ENCODE peak calls at places on chromosome 11, in seven cellular contexts. X is skeletal muscle cell, I is AG04450, L is esophagus squamous epithelium, V is tibial nerve, Y is MM.1S, A is stomach. E is an unnamed sample.

GRCh38 chr11:31957674-31958073 is 133.2 kb upstream of the RCN1 start:
- DNase-seq in X (no peak), I (no peak), L (no peak), V (no peak), Y (no peak), A (no peak), E (no peak)

GRCh38 chr11:68782711-68783110 is 31.4 kb upstream of the TESMIN start:
- DNase-seq in X (no peak), I (no peak), L (no peak), V (no peak), Y (no peak), A (no peak), E (no peak)

GRCh38 chr11:104812416-104812815 is 85.8 kb downstream of the CASP12 start:
- DNase-seq in X (no peak), I (no peak), L (no peak), V (no peak), Y (no peak), A (no peak), E (no peak)

GRCh38 chr11:117159892-117160291 is 15.8 kb downstream of the PAFAH1B2 start:
- DNase-seq in X (no peak), I (no peak), L (no peak), V (no peak), Y (no peak), A (no peak), E (no peak)

GRCh38 chr11:1221848-1222311 is 986 bp upstream of the MUC5B start:
- DNase-seq in X (no peak), I (no peak), L (no peak), V (no peak), Y (no peak), A (no peak), E (no peak)

GRCh38 chr11:119153049-119153818 is 4.4 kb downstream of the ABCG4 start:
- DNase-seq in X (no peak), I (no peak), L (no peak), V (no peak), Y (no peak), A (no peak), E (no peak)

GRCh38 chr11:72634472-72635095 is 39.6 kb downstream of the PDE2A start:
- DNase-seq in X (no peak), I (no peak), L (no peak), V (no peak), Y (no peak), A (no peak), E (no peak)

GRCh38 chr11:74018331-74019005 is 9.6 kb upstream of the UCP3 start:
- DNase-seq in X (peak; percentile 86), I (peak; percentile 59), L (no peak), V (peak; percentile 91), Y (no peak), A (peak; percentile 97), E (no peak)

GRCh38 chr11:88308576-88308975 is 29.0 kb downstream of the CTSC start:
- DNase-seq in X (no peak), I (no peak), L (no peak), V (no peak), Y (no peak), A (no peak), E (no peak)

GRCh38 chr11:67031791-67032561 is 9.0 kb downstream of the SYT12 start:
- DNase-seq in X (no peak), I (peak; percentile 18), L (no peak), V (no peak), Y (no peak), A (no peak), E (no peak)

GRCh38 chr11:86460461-86461404 is 86.0 kb downstream of the CCDC81 start:
- DNase-seq in X (no peak), I (no peak), L (no peak), V (no peak), Y (no peak), A (no peak), E (no peak)

GRCh38 chr11:125313271-125314222 is 149.0 kb downstream of the PKNOX2 start:
- DNase-seq in X (no peak), I (no peak), L (no peak), V (no peak), Y (no peak), A (no peak), E (no peak)

GRCh38 chr11:117998664-117999353 is 12.6 kb downstream of the IL10RA start:
- DNase-seq in X (no peak), I (no peak), L (no peak), V (no peak), Y (no peak), A (no peak), E (no peak)

DNA sequence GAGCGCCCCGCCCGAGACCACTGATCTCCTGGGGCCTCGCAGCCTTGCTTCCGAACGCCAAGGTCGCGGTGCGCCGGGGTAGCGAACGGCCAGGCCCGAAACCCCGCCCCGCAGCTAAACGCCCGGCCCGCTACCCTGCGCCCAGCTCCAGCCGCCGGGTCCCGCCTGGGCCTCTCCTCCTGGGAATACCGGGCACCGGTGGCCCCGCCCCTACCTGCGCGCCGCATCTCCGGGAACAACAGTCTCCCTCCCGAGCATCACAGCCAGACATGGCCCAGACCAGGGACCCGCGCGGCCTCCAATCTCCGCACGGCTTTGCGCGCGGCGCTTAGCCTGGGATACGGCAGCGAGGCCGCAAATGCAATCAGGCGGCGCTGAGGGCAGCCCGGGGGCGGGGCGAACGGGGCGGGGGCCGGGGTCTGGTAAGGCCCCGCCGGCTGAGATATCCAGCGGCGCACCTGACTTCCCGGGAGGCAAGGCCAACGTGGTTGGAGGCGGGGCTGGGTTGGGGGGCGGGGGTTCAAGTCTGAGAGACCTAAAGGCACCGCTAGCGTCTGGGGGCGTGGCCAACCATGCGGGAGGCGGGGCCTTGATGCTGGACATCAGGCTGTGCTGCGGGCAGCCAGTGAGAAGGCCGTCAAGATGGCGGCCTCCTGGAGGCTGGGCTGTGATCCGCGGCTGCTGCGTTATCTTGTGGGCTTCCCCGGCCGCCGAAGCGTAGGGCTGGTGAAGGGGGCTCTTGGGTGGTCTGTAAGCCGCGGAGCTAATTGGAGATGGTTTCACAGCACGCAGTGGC is at the start of the genes APIP and PDHX:
- DNase-seq in X (peak; percentile 96), I (peak; percentile 93), L (peak; percentile 95), V (peak; percentile 97), Y (peak; percentile 100), A (peak; percentile 100), E (peak; percentile 86)
- H3K4me3 ChIP-seq in X (peak within 1 kb of the TSS; percentile 93), I (peak within 1 kb of the TSS; percentile 96), L (peak within 1 kb of the TSS; percentile 87), V (peak within 1 kb of the TSS; percentile 96), Y (peak within 1 kb of the TSS; percentile 80), A (peak within 1 kb of the TSS; percentile 86), E (peak within 1 kb of the TSS; percentile 93)

GRCh38 chr11:122098223-122098980 is 17.6 kb downstream of the BLID start:
- DNase-seq in X (no peak), I (no peak), L (no peak), V (no peak), Y (no peak), A (no peak), E (no peak)

GRCh38 chr11:122097419-122098001 is 18.5 kb downstream of the BLID start:
- DNase-seq in X (no peak), I (no peak), L (no peak), V (peak; percentile 27), Y (no peak), A (no peak), E (no peak)

GRCh38 chr11:122093731-122094130 is 22.3 kb downstream of the BLID start:
- DNase-seq in X (peak; percentile 38), I (no peak), L (no peak), V (no peak), Y (no peak), A (no peak), E (no peak)

GRCh38 chr11:122099345-122100045 is 16.5 kb downstream of the BLID start:
- DNase-seq in X (no peak), I (no peak), L (no peak), V (no peak), Y (no peak), A (no peak), E (no peak)

DNA sequence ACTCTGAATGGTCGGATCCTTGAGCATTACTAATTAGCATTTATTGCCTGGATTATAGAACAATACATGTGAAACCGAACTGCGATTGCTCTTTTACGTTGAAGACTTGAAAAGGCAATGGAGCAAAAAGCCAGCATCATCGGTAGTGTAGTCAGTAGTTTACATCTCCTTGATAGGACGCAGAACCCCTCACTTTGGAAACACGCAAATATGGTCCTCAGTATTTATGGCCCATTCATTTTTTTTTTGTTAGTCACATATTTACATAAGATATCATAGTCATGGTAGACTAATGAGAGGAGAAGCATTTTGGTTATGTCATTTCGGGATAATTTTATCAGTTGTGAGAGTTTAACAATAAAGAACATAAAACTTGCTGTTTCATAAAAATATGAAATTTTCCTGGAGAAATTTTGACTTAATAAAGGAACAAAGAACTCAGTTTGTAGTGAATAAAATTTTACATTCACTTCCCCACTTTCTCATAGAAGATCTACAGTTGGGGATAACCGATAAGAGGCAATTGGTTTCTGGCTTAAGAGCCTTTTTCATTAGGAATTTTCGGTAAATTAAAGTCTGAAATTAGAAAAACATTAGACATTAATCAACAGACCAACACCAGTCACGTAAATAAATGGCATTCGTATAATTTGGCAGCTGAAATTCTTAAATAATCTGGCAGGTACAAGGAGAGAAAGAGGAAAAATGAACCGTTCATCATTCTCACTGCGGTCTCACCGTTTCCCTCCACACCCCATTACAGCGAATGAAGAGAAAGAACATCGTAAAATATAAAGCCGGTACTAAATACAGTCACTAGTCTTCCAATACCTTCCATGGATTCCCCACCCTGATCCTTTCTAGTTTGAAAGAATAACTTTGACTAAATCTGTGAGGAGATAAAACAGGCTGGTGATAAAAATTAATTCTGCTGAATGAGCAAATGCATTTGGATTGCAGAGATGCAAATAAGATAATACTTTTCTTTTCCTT is 19.8 kb downstream of the BLID start:
- DNase-seq in X (no peak), I (no peak), L (no peak), V (no peak), Y (no peak), A (no peak), E (no peak)
- H3K4me3 ChIP-seq in X (peak overlapping the region; percentile 57), I (peak overlapping the region; percentile 79), L (peak overlapping the region; percentile 69), V (peak overlapping the region; percentile 44), Y (no peak overlapping the region), A (peak overlapping the region; percentile 9), E (no peak overlapping the region)

DNA sequence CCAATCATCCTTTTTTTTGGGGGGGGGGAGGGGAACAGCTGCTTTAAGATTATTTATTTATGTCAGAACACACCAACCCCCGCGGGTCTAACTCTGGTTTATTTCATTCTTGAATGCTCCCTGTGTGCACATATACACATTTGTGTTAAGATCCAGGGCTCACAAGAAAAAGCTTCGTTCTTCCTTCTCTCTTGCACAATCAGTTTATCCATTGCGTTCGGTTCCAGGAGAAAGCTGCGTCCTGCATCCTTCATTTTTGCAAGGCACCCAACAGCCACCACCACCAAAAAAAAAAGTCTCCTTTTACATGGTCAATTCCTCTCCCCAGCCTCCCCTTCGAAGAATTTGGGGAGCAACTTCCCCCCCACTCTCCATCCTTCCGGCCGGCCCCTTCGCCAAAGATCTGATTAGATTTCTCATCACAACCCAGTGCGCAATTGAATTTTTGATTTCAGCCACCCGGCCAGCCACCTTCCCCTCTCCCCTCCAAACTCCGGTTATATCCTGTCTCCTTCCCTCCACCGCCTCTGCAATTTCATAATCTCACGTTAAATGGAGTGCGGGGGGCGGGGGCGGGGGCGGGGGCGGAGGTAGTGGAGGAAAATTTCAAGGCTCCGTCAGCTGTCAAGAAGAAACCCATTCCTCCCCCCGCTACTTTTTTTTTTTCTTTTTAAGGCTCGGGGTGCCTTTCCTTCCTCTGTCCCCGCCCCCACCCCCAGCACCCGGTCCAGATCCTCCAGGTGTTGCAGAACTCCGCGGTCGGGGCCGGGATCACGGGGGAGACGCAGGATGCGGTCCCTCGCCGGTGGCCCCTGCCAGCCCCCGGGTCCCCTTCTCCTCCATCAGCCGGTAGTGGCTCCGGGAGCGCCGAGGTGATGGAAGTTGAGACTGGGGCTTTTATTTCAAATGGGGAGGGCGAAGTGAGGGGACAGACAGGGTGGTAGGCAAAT is 1166.5 kb downstream of the LRRC4C start:
- DNase-seq in X (no peak), I (no peak), L (no peak), V (no peak), Y (no peak), A (no peak), E (no peak)
- H3K4me3 ChIP-seq in X (peak overlapping the region; percentile 59), I (peak overlapping the region; percentile 80), L (peak overlapping the region; percentile 56), V (peak overlapping the region; percentile 54), Y (no peak overlapping the region), A (peak overlapping the region; percentile 59), E (no peak overlapping the region)

GRCh38 chr11:70913715-70914231 is 338.6 kb downstream of the SHANK2 start:
- DNase-seq in X (no peak), I (no peak), L (no peak), V (no peak), Y (peak; percentile 9), A (peak; percentile 40), E (no peak)
- H3K4me3 ChIP-seq in X (no peak overlapping the region), I (no peak overlapping the region), L (peak overlapping the region; percentile 5), V (no peak overlapping the region), Y (no peak overlapping the region), A (no peak overlapping the region), E (no peak overlapping the region)

E was measured in CD8-positive, alpha-beta memory T cell.